ENCODE peak calls at places on chromosomes 11 and 22, in ten cellular contexts. S is foreskin keratinocyte; Z is IMR-90; B is CD4-positive, alpha-beta T cell; D is H9; V is lung; M is body of pancreas; R is fibroblast of pulmonary artery; J is astrocyte of the cerebellum; A is choroid plexus epithelial cell. I is an unnamed sample.

GRCh38 chr11:30873924-30874323 is 287.8 kb upstream of the MPPED2 start:
- DNase-seq in S (no peak), Z (no peak), B (no peak), D (no peak), V (no peak), M (no peak), R (no peak), J (no peak), A (no peak), I (no peak)

GRCh38 chr11:97871816-97872215 is 1148.9 kb upstream of the CNTN5 start:
- DNase-seq in S (no peak), Z (no peak), B (no peak), D (no peak), V (no peak), M (no peak), R (no peak), J (no peak), A (no peak), I (no peak)

GRCh38 chr11:60367009-60367408 is 11.3 kb upstream of the MS4A7 start:
- DNase-seq in S (no peak), Z (no peak), B (no peak), D (no peak), V (no peak), M (no peak), R (no peak), J (no peak), A (no peak), I (peak)

GRCh38 chr11:57179701-57180100 is 2.1 kb upstream of the LRRC55 start:
- DNase-seq in S (no peak), Z (no peak), B (no peak), D (no peak), V (no peak), M (no peak), R (no peak), J (no peak), A (no peak), I (no peak)

GRCh38 chr22:19892249-19892879 is 37.7 kb upstream of the GNB1L start:
- DNase-seq in S (no peak), Z (peak), B (peak), D (no peak), V (no peak), M (no peak), R (peak), J (no peak), A (peak), I (peak)

GRCh38 chr11:34323601-34324000 is 34.2 kb downstream of the ABTB2 start:
- DNase-seq in S (no peak), Z (no peak), B (no peak), D (no peak), V (no peak), M (no peak), R (no peak), J (no peak), A (no peak), I (no peak)

GRCh38 chr11:125626381-125626950 is 1.5 kb downstream of the CHEK1 start:
- DNase-seq in S (no peak), Z (peak), B (peak), D (no peak), V (no peak), M (no peak), R (no peak), J (peak), A (no peak), I (peak)

GRCh38 chr11:8652140-8652539 is 30.3 kb downstream of the TRIM66 start:
- DNase-seq in S (peak), Z (peak), B (no peak), D (no peak), V (no peak), M (no peak), R (peak), J (peak), A (peak), I (no peak)

GRCh38 chr11:35487532-35488078 is 37.8 kb downstream of the PAMR1 start:
- DNase-seq in S (no peak), Z (peak), B (no peak), D (peak), V (no peak), M (peak), R (peak), J (peak), A (peak), I (peak)

GRCh38 chr11:120752668-120753067 is 241.1 kb downstream of the GRIK4 start:
- DNase-seq in S (no peak), Z (no peak), B (no peak), D (no peak), V (no peak), M (no peak), R (no peak), J (no peak), A (no peak), I (no peak)

GRCh38 chr11:123438191-123438627 is 8.1 kb downstream of the GRAMD1B start:
- DNase-seq in S (no peak), Z (peak), B (no peak), D (peak), V (no peak), M (no peak), R (no peak), J (no peak), A (no peak), I (no peak)

GRCh38 chr11:112363527-112363926 is 102.9 kb upstream of the PLET1 start:
- DNase-seq in S (no peak), Z (peak), B (no peak), D (no peak), V (no peak), M (no peak), R (peak), J (no peak), A (peak), I (no peak)

GRCh38 chr11:73228268-73229134 is 10.4 kb downstream of the P2RY2 start:
- DNase-seq in S (no peak), Z (no peak), B (no peak), D (peak), V (no peak), M (no peak), R (no peak), J (no peak), A (no peak), I (no peak)

GRCh38 chr11:130720232-130720787 is 196.0 kb downstream of the SNX19 start:
- DNase-seq in S (no peak), Z (no peak), B (no peak), D (no peak), V (no peak), M (no peak), R (no peak), J (no peak), A (no peak), I (no peak)

GRCh38 chr11:68812526-68812925 is 29.2 kb downstream of the CPT1A start:
- DNase-seq in S (no peak), Z (no peak), B (no peak), D (no peak), V (no peak), M (no peak), R (no peak), J (no peak), A (no peak), I (no peak)

GRCh38 chr11:29328961-29329441 is 687.8 kb downstream of the KCNA4 start:
- DNase-seq in S (peak), Z (peak), B (no peak), D (no peak), V (no peak), M (no peak), R (peak), J (peak), A (peak), I (no peak)

GRCh38 chr22:42443240-42444059 is 11.2 kb upstream of the NFAM1 start:
- DNase-seq in S (no peak), Z (no peak), B (no peak), D (no peak), V (no peak), M (no peak), R (peak), J (no peak), A (no peak), I (peak)

GRCh38 chr11:11476971-11477645 is 124.1 kb upstream of the CSNK2A3 start:
- DNase-seq in S (peak), Z (no peak), B (no peak), D (no peak), V (no peak), M (no peak), R (no peak), J (no peak), A (no peak), I (no peak)

GRCh38 chr11:2462986-2463765 is 18.4 kb downstream of the KCNQ1 start:
- DNase-seq in S (no peak), Z (no peak), B (no peak), D (peak), V (peak), M (peak), R (no peak), J (no peak), A (no peak), I (no peak)

GRCh38 chr11:89293966-89294679 is 116.4 kb downstream of the TYR start:
- DNase-seq in S (no peak), Z (peak), B (no peak), D (peak), V (no peak), M (peak), R (peak), J (peak), A (peak), I (no peak)

GRCh38 chr11:10122337-10123197 is 171.5 kb downstream of the SBF2 start:
- DNase-seq in S (peak), Z (peak), B (no peak), D (no peak), V (no peak), M (no peak), R (peak), J (peak), A (peak), I (no peak)

GRCh38 chr11:65419460-65419772 is 3.2 kb upstream of the NEAT1 start:
- DNase-seq in S (no peak), Z (no peak), B (no peak), D (no peak), V (no peak), M (no peak), R (no peak), J (no peak), A (no peak), I (no peak)

GRCh38 chr11:35579557-35580396 is 38.5 kb upstream of the FJX1 start:
- DNase-seq in S (no peak), Z (peak), B (no peak), D (no peak), V (no peak), M (no peak), R (peak), J (peak), A (peak), I (no peak)

GRCh38 chr11:110479445-110480101 is 49.8 kb downstream of the FDX1 start:
- DNase-seq in S (peak), Z (peak), B (no peak), D (no peak), V (no peak), M (no peak), R (peak), J (peak), A (peak), I (no peak)

GRCh38 chr11:35099278-35100018 is 39.5 kb upstream of the CD44 start:
- DNase-seq in S (no peak), Z (peak), B (no peak), D (no peak), V (no peak), M (no peak), R (peak), J (no peak), A (peak), I (no peak)

GRCh38 chr11:117796456-117797428 is at the start of gene DSCAML1:
- DNase-seq in S (no peak), Z (no peak), B (no peak), D (no peak), V (no peak), M (no peak), R (no peak), J (no peak), A (no peak), I (peak)

GRCh38 chr11:120518356-120518755 is 6.8 kb downstream of the GRIK4 start:
- DNase-seq in S (no peak), Z (no peak), B (no peak), D (no peak), V (no peak), M (no peak), R (no peak), J (no peak), A (no peak), I (no peak)

GRCh38 chr11:19829109-19829790 is 116.6 kb downstream of the NAV2 start:
- DNase-seq in S (peak), Z (no peak), B (no peak), D (no peak), V (peak), M (no peak), R (no peak), J (no peak), A (no peak), I (no peak)

GRCh38 chr11:17547051-17547577 is at the start of gene OTOG:
- DNase-seq in S (no peak), Z (no peak), B (no peak), D (peak), V (no peak), M (no peak), R (no peak), J (no peak), A (peak), I (no peak)

GRCh38 chr11:79902493-79902892 is 461.7 kb upstream of the TENM4 start:
- DNase-seq in S (peak), Z (peak), B (no peak), D (no peak), V (no peak), M (no peak), R (no peak), J (no peak), A (peak), I (no peak)

DNA sequence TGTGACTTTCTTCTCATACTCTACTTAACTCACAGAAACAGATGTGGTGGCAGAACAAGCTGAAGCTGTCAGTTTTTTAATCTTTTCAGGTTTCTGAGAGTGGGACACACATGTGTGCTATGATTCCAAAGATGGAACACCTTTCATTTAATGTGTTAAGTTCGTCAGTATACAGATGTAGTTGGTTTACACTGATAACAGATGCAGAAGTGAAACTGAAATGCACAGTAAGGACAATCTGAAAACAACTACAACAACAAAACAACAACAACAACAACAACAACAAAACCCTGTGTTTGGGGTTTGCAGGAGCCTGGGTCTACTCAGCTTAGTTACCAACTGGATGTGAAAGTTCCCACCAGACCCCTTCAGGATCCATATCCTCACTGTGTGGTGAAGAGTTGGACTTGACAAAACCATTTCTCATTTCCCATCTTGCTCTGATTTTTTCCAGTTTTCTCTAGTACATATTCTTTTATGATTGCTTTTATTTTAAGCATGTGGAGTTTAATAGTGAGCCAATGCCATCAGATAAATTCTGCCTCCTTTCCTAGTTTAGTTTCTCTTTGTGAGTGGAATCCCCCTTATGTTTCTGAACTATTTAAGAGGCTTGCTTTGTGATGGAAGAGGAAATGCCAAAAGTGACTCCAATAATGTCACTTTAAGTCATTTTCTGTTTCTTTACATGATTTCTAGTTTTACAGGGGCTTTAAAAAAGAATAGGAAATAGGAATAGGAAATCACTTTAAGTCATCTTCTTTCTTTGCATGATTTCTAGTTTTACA is 47.8 kb downstream of the ARHGAP42 start:
- DNase-seq in S (no peak), Z (no peak), B (no peak), D (no peak), V (no peak), M (no peak), R (no peak), J (no peak), A (peak), I (no peak)
- TF ChIP-seq CTCF in S (no peak), Z (no peak), B (no peak), D (no peak), V (no peak), M (no peak), R (no peak), J (no peak), A (no peak), I (no peak)

GRCh38 chr22:50275181-50276055 is 5.2 kb upstream of the MAPK11 start:
- DNase-seq in S (no peak), Z (no peak), B (no peak), D (no peak), V (no peak), M (no peak), R (no peak), J (no peak), A (no peak), I (no peak)

GRCh38 chr22:50271519-50271970 is 1.4 kb upstream of the MAPK11 start:
- DNase-seq in S (no peak), Z (peak), B (no peak), D (peak), V (peak), M (peak), R (peak), J (no peak), A (peak), I (peak)

GRCh38 chr22:50272103-50272782 is 2.1 kb upstream of the MAPK11 start:
- DNase-seq in S (no peak), Z (peak), B (no peak), D (no peak), V (no peak), M (no peak), R (peak), J (no peak), A (no peak), I (no peak)

GRCh38 chr22:50276143-50276542 is 6.0 kb upstream of the MAPK11 start:
- DNase-seq in S (no peak), Z (peak), B (no peak), D (peak), V (peak), M (peak), R (peak), J (no peak), A (peak), I (peak)

GRCh38 chr22:50274311-50274710 is 4.1 kb upstream of the MAPK11 start:
- DNase-seq in S (no peak), Z (peak), B (peak), D (no peak), V (no peak), M (peak), R (peak), J (no peak), A (peak), I (peak)
- TF ChIP-seq CTCF in S (peak), Z (peak), B (peak), D (peak), V (no peak), M (peak), R (peak), J (peak), A (peak), I (no peak)

GRCh38 chr22:39630721-39631120 is 60.2 kb downstream of the CACNA1I start:
- DNase-seq in S (no peak), Z (no peak), B (no peak), D (no peak), V (no peak), M (no peak), R (no peak), J (no peak), A (no peak), I (no peak)

GRCh38 chr22:39629851-39630250 is 59.3 kb downstream of the CACNA1I start:
- DNase-seq in S (no peak), Z (no peak), B (no peak), D (no peak), V (no peak), M (no peak), R (no peak), J (no peak), A (no peak), I (no peak)

GRCh38 chr22:39627865-39628562 is 57.5 kb downstream of the CACNA1I start:
- DNase-seq in S (no peak), Z (no peak), B (no peak), D (no peak), V (no peak), M (no peak), R (no peak), J (no peak), A (no peak), I (no peak)

GRCh38 chr22:39627208-39627607 is 56.7 kb downstream of the CACNA1I start:
- DNase-seq in S (no peak), Z (no peak), B (no peak), D (no peak), V (no peak), M (no peak), R (no peak), J (no peak), A (no peak), I (no peak)

DNA sequence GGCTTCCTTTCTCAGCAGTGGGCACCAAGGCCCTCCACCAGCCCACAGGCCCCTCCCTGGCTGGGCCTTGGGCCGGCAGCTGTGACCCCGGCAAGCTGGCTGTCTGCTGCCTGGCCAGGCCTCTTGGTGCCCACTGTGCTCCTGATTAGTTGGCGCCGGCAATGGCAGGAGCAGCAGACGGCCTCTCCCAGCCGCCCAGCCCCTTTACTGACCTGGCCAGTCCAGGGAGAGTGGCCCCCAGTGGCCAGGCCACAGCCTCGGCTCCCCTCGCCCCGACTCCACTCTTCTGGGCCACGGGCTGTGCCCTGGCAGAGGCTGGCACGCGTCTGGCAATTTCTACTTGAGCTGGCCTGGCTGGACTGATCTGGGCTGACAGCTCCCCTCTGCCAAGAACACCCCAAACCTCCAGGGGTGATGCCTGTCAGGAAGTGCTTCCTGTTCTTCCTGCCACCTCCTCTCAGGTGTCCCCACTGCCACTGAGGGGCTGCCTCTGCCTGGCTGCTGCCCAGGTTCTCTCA is 58.1 kb downstream of the CACNA1I start:
- DNase-seq in S (no peak), Z (no peak), B (no peak), D (no peak), V (no peak), M (no peak), R (no peak), J (no peak), A (no peak), I (no peak)
- TF ChIP-seq CTCF in S (no peak), Z (no peak), B (no peak), D (no peak), V (no peak), M (no peak), R (no peak), J (no peak), A (no peak), I (no peak)

GRCh38 chr11:64262271-64263002 is 11.1 kb downstream of the PLCB3 start:
- DNase-seq in S (no peak), Z (no peak), B (no peak), D (no peak), V (no peak), M (no peak), R (no peak), J (no peak), A (no peak), I (no peak)

GRCh38 chr11:64263947-64264317 is 12.6 kb downstream of the PLCB3 start:
- DNase-seq in S (no peak), Z (no peak), B (no peak), D (no peak), V (no peak), M (no peak), R (no peak), J (no peak), A (no peak), I (no peak)

GRCh38 chr11:64264371-64264852 is 13.1 kb downstream of the PLCB3 start:
- DNase-seq in S (no peak), Z (no peak), B (no peak), D (no peak), V (no peak), M (no peak), R (no peak), J (no peak), A (no peak), I (no peak)

GRCh38 chr11:64261556-64262080 is 10.3 kb downstream of the PLCB3 start:
- DNase-seq in S (no peak), Z (no peak), B (no peak), D (no peak), V (no peak), M (no peak), R (no peak), J (no peak), A (no peak), I (no peak)

GRCh38 chr11:64263021-64263946 is 12.0 kb downstream of the PLCB3 start:
- DNase-seq in S (no peak), Z (peak), B (no peak), D (peak), V (no peak), M (no peak), R (peak), J (no peak), A (peak), I (no peak)
- TF ChIP-seq CTCF in S (no peak), Z (no peak), B (no peak), D (peak), V (no peak), M (no peak), R (no peak), J (no peak), A (no peak), I (no peak)

GRCh38 chr11:44865866-44866272 is 84.8 kb downstream of the TP53I11 start:
- DNase-seq in S (no peak), Z (no peak), B (no peak), D (no peak), V (no peak), M (peak), R (no peak), J (no peak), A (no peak), I (no peak)
- TF ChIP-seq CTCF in S (no peak), Z (no peak), B (no peak), D (no peak), V (no peak), M (peak), R (no peak), J (no peak), A (no peak), I (no peak)